ENCODE peak calls at places on chromosomes 3 and 15, in five cellular contexts. O is CD8-positive, alpha-beta memory T cell; D is stomach; Z is transverse colon; Y is neuronal stem cell. I is an unnamed sample.

GRCh38 chr3:17605032-17605431 is 137.4 kb downstream of the TBC1D5 start:
- DNase-seq in O (no peak), D (no peak), Y (no peak), Z (no peak), I (no peak)

GRCh38 chr15:93037341-93038063 is 51.5 kb downstream of the RGMA start:
- DNase-seq in O (no peak), Y (no peak), Z (no peak), D (no peak), I (peak; percentile 75)

GRCh38 chr3:57060089-57060829 is at the start of gene SPATA12:
- DNase-seq in Y (no peak), O (no peak), Z (peak; percentile 85), D (peak; percentile 76), I (peak; percentile 74)

GRCh38 chr3:159429702-159430101 is 558.9 kb upstream of the IL12A start:
- DNase-seq in D (no peak), Z (no peak), Y (no peak), O (no peak), I (no peak)

GRCh38 chr15:83036253-83036652 is 24.8 kb upstream of the C15orf40 start:
- DNase-seq in Y (no peak), D (no peak), O (no peak), Z (no peak), I (no peak)

GRCh38 chr3:141250828-141251227 is 19.2 kb downstream of the PXYLP1 start:
- DNase-seq in Z (no peak), Y (no peak), O (no peak), D (no peak), I (no peak)

GRCh38 chr3:128578346-128578745 is 72.3 kb downstream of the RPN1 start:
- DNase-seq in Y (no peak), D (no peak), O (no peak), Z (no peak), I (no peak)

GRCh38 chr3:159260049-159260662 is 458.3 kb downstream of the MFSD1 start:
- DNase-seq in D (no peak), Z (peak; percentile 25), Y (peak; percentile 66), O (no peak), I (no peak)

GRCh38 chr15:31241888-31242287 is 84.7 kb upstream of the KLF13 start:
- DNase-seq in Z (no peak), Y (no peak), O (no peak), D (no peak), I (no peak)

GRCh38 chr3:43523454-43524053 is 98.3 kb downstream of the ANO10 start:
- DNase-seq in D (no peak), O (no peak), Z (no peak), Y (no peak), I (no peak)

GRCh38 chr3:49785565-49786356 is 581 bp downstream of the IP6K1 start:
- DNase-seq in O (no peak), Z (peak; percentile 47), D (peak; percentile 39), Y (peak; percentile 48), I (no peak)

GRCh38 chr3:87997298-87997697 is 61.5 kb downstream of the CGGBP1 start:
- DNase-seq in Z (peak; percentile 26), Y (no peak), O (no peak), D (no peak), I (no peak)

GRCh38 chr3:184659797-184660301 is 52.0 kb downstream of the MAGEF1 start:
- DNase-seq in Z (no peak), Y (no peak), O (no peak), D (no peak), I (no peak)

GRCh38 chr3:176964656-176965055 is 232.6 kb downstream of the TBL1XR1 start:
- DNase-seq in D (no peak), Z (no peak), O (no peak), Y (no peak), I (no peak)

GRCh38 chr3:157077565-157077991 is 82.4 kb downstream of the CCNL1 start:
- DNase-seq in O (no peak), Y (no peak), D (peak; percentile 4), Z (no peak), I (no peak)

GRCh38 chr3:45962033-45962432 is 18.8 kb downstream of the CXCR6 start:
- DNase-seq in Y (no peak), D (no peak), O (no peak), Z (no peak), I (no peak)

GRCh38 chr3:13025090-13025489 is 48.1 kb downstream of the IQSEC1 start:
- DNase-seq in D (no peak), O (no peak), Y (no peak), Z (no peak), I (peak; percentile 72)

GRCh38 chr3:33144433-33144832 is 30.6 kb downstream of the CRTAP start:
- DNase-seq in D (no peak), O (peak; percentile 8), Y (no peak), Z (no peak), I (no peak)

DNA sequence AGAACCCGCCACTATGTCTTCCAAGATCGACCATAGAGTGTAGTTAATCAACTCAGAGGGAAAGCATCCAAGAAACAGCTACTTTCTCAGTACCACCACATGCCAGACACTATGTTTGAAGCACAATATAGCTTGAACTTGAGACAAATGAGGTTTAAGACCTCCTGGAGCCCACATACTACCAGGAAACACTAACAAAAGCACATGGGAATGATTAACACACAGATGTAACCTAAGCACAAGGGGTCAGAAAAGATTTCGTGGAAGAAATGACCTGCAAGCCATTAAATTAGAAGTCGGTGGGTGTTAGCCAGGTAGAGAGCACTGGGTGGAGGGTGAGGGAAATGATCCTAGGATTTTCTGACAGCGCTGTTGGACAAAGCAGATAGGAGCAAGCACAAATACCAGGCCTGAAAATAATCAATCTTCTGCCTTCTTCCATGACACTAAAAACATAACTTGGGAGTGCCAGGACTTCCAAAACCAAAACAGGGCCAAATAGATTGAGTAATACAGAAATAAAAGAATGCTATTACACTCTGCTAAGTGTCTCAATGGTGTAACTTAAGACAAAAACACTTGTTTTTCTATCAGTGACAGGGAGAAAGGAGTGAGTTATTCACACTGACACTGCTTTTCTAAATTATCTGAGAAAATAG is 213.7 kb downstream of the FOXP1 start:
- DNase-seq in Y (no peak), D (no peak), O (no peak), Z (no peak), I (no peak)
- H3K9me3 ChIP-seq in Y (no peaks in the 10 kb centered on the region), D (no peaks in the 10 kb centered on the region), O (no peaks in the 10 kb centered on the region), Z (no peaks in the 10 kb centered on the region), I (no peaks in the 10 kb centered on the region)

DNA sequence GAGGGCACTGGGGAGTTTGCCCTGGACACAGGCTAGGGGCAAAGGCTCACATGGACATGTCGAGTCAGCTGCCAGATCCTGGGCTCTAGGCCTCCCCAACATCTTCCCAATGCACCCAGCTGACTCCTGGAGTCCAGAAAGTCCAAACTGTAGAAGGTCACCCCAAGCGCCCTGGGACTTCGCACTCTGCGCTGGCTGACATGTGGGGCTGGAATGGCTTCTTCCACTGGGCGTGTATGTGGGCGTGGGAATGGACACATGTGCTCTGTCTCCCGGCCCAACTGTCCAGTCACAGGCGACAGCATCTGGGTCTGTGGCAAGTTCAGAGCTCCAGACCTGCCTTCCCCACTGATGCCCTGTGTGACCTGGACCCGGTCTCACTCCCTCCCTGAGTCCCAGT is 13.2 kb upstream of the FURIN start:
- DNase-seq in D (no peak), Y (no peak), O (no peak), Z (no peak), I (no peak)
- H3K4me1 ChIP-seq in D (no peaks in the 10 kb centered on the region), Y (no peaks in the 10 kb centered on the region), O (peaks cover 41% of the 10 kb centered on the region), Z (no peaks in the 10 kb centered on the region), I (no peaks in the 10 kb centered on the region)

GRCh38 chr3:82093641-82094040 is 332.2 kb upstream of the GBE1 start:
- DNase-seq in O (no peak), Z (no peak), Y (no peak), D (no peak), I (no peak)

GRCh38 chr3:82085356-82085755 is 323.9 kb upstream of the GBE1 start:
- DNase-seq in Y (no peak), O (no peak), D (no peak), Z (no peak), I (no peak)

GRCh38 chr3:82085811-82086475 is 324.5 kb upstream of the GBE1 start:
- DNase-seq in Y (no peak), O (no peak), D (no peak), Z (no peak), I (no peak)

GRCh38 chr3:82087958-82088357 is 326.5 kb upstream of the GBE1 start:
- DNase-seq in O (no peak), D (no peak), Y (no peak), Z (no peak), I (no peak)

GRCh38 chr3:82088749-82089148 is 327.3 kb upstream of the GBE1 start:
- DNase-seq in D (no peak), O (no peak), Z (no peak), Y (no peak), I (no peak)
- H3K27me3 ChIP-seq in D (no peaks in the 10 kb centered on the region), O (no peaks in the 10 kb centered on the region), Z (no peaks in the 10 kb centered on the region), Y (no peaks in the 10 kb centered on the region), I (no peaks in the 10 kb centered on the region)

GRCh38 chr3:119571230-119571629 is 8.1 kb upstream of the ADPRH start:
- DNase-seq in Y (no peak), D (no peak), Z (no peak), O (no peak), I (no peak)
- H3K9me3 ChIP-seq in Y (no peaks in the 10 kb centered on the region), D (no peaks in the 10 kb centered on the region), Z (no peaks in the 10 kb centered on the region), O (no peaks in the 10 kb centered on the region), I (no peaks in the 10 kb centered on the region)

GRCh38 chr3:143170676-143171075 is 51.1 kb downstream of the CHST2 start:
- DNase-seq in Y (no peak), Z (no peak), D (no peak), O (no peak), I (no peak)

GRCh38 chr3:143171656-143172055 is 52.1 kb downstream of the CHST2 start:
- DNase-seq in O (no peak), D (no peak), Y (no peak), Z (no peak), I (no peak)

GRCh38 chr3:143173242-143173641 is 53.7 kb downstream of the CHST2 start:
- DNase-seq in Z (no peak), O (no peak), Y (no peak), D (no peak), I (no peak)

GRCh38 chr3:143171141-143171651 is 51.6 kb downstream of the CHST2 start:
- DNase-seq in Y (no peak), O (no peak), Z (no peak), D (no peak), I (no peak)

GRCh38 chr3:143172313-143173054 is 52.9 kb downstream of the CHST2 start:
- DNase-seq in D (no peak), Y (no peak), Z (no peak), O (no peak), I (no peak)
- H3K4me1 ChIP-seq in D (no peaks in the 10 kb centered on the region), Y (no peaks in the 10 kb centered on the region), Z (no peaks in the 10 kb centered on the region), O (peaks cover 68% of the 10 kb centered on the region), I (peaks cover 10% of the 10 kb centered on the region)